ENCODE peak calls at places on chromosomes 3 and 15, in seven cellular contexts. F is HCT116, D is K562, G is H1, T is HepG2, Y is GM12878, L is SK-N-SH. P is an unnamed sample.

GRCh38 chr15:32042269-32042996 is 12.1 kb downstream of the CHRNA7 start:
- DNase-seq in D (no peak), G (no peak), Y (no peak), L (peak; percentile 51), T (no peak), F (peak; percentile 37), P (no peak)

GRCh38 chr3:62665627-62666433 is 209.4 kb downstream of the CADPS start:
- DNase-seq in G (peak; percentile 56), D (peak; percentile 25), F (peak; percentile 26), L (peak; percentile 50), Y (peak; percentile 2), T (peak; percentile 63), P (peak; percentile 7)

GRCh38 chr15:101013151-101013550 is 94.0 kb downstream of the LRRK1 start:
- DNase-seq in D (no peak), Y (no peak), L (no peak), G (no peak), T (no peak), F (no peak), P (no peak)

GRCh38 chr3:126766653-126767052 is 62.6 kb downstream of the CHCHD6 start:
- DNase-seq in T (no peak), G (no peak), L (no peak), D (no peak), F (no peak), Y (no peak), P (no peak)

GRCh38 chr3:111676177-111677021 is 81.3 kb upstream of the ZBED2 start:
- DNase-seq in D (no peak), G (no peak), Y (no peak), L (no peak), T (peak; percentile 82), F (no peak), P (no peak)

GRCh38 chr3:196202516-196202970 is 8.7 kb downstream of the ZDHHC19 start:
- DNase-seq in L (no peak), D (no peak), T (peak; percentile 46), Y (no peak), G (no peak), F (no peak), P (no peak)

GRCh38 chr3:194267744-194268658 is 83.1 kb downstream of the CPN2 start:
- DNase-seq in F (no peak), L (no peak), G (no peak), T (peak; percentile 31), D (no peak), Y (no peak), P (no peak)

GRCh38 chr3:73192036-73192738 is 130.7 kb downstream of the EBLN2 start:
- DNase-seq in D (peak; percentile 16), Y (no peak), T (peak; percentile 58), L (peak; percentile 61), G (peak; percentile 29), F (peak; percentile 37), P (no peak)

GRCh38 chr15:31434418-31435255 is 108.0 kb downstream of the KLF13 start:
- DNase-seq in G (no peak), D (peak; percentile 18), T (no peak), Y (peak; percentile 69), F (no peak), L (no peak), P (no peak)

GRCh38 chr15:78216276-78217229 is 17.8 kb downstream of the ACSBG1 start:
- DNase-seq in F (no peak), L (no peak), D (no peak), G (no peak), Y (no peak), T (no peak), P (no peak)

GRCh38 chr15:28267727-28268126 is 54.3 kb downstream of the HERC2 start:
- DNase-seq in F (no peak), D (no peak), Y (no peak), L (no peak), G (no peak), T (no peak), P (no peak)

GRCh38 chr15:47718474-47719440 is 1.5 kb downstream of the SEMA6D start:
- DNase-seq in T (no peak), D (peak; percentile 5), F (no peak), G (no peak), L (peak; percentile 56), Y (no peak), P (no peak)

GRCh38 chr15:50800715-50801114 is 35.2 kb upstream of the SPPL2A start:
- DNase-seq in L (no peak), Y (no peak), D (no peak), G (no peak), F (no peak), T (no peak), P (no peak)

GRCh38 chr15:69750253-69750652 is 297.6 kb downstream of the RPLP1 start:
- DNase-seq in D (no peak), L (no peak), G (no peak), F (no peak), T (no peak), Y (peak; percentile 40), P (no peak)

GRCh38 chr3:4271834-4272233 is 31.3 kb upstream of the SETMAR start:
- DNase-seq in F (peak; percentile 19), L (peak; percentile 20), Y (no peak), T (peak; percentile 8), D (peak; percentile 39), G (no peak), P (no peak)

GRCh38 chr3:143134446-143134845 is 14.9 kb downstream of the CHST2 start:
- DNase-seq in D (no peak), G (no peak), L (no peak), F (no peak), T (no peak), Y (no peak), P (no peak)

GRCh38 chr3:16350041-16350952 is 85.3 kb downstream of the OXNAD1 start:
- DNase-seq in F (no peak), D (no peak), T (no peak), L (peak; percentile 28), G (no peak), Y (no peak), P (no peak)

GRCh38 chr3:25782636-25782937 is 656 bp downstream of the NGLY1 start:
- DNase-seq in Y (no peak), T (no peak), L (no peak), F (no peak), D (no peak), G (no peak), P (no peak)

GRCh38 chr15:57611119-57611518 is 19.4 kb downstream of the MYZAP start:
- DNase-seq in F (no peak), Y (no peak), G (no peak), T (peak; percentile 18), D (no peak), L (no peak), P (no peak)

GRCh38 chr3:9897408-9898372 is 5.0 kb upstream of the IL17RE start:
- DNase-seq in Y (peak; percentile 28), F (peak; percentile 56), G (no peak), T (peak; percentile 98), L (no peak), D (peak; percentile 80), P (no peak)
- TF ChIP-seq SIN3A in Y (no peak), F (no peak), G (no peak), T (peak; percentile 57), L (no peak), D (no peak), P (no peak)

GRCh38 chr3:165885558-165886270 is 48.5 kb upstream of the BCHE start:
- DNase-seq in G (no peak), L (no peak), Y (no peak), F (no peak), T (no peak), D (no peak), P (no peak)

GRCh38 chr3:165883126-165883525 is 45.9 kb upstream of the BCHE start:
- DNase-seq in F (no peak), G (no peak), T (no peak), L (no peak), Y (no peak), D (no peak), P (no peak)

GRCh38 chr3:165884518-165884917 is 47.3 kb upstream of the BCHE start:
- DNase-seq in G (no peak), Y (no peak), L (no peak), D (no peak), T (no peak), F (no peak), P (no peak)

DNA sequence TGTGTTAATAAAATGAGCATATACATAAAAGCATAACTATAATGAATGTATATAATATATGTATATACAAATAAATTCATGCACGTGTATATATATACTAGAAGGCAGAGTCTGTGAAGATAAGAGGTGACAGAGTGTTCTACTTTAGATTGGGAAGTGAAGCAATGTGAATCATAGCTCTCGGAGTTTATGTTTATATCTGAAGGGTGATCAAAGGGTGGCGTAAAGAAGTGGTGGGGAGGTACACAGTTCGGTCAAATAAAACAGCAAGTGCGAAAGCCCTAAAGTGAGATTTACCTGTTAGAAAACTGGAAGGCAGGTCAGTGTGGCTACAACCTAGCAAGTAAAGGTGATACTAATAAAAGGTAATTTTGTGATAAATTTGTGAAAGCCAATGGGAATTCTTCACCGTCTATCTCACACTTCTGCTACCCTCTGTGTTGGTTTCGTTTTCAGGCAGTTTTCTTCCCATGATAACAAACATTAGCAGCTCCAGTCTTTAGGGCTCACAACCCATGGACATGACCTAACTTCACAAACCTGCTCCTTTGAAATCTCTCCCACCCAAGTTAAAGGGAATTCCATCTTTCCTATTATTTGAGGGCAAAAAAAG is 46.7 kb upstream of the BCHE start:
- DNase-seq in L (no peak), Y (no peak), G (no peak), F (no peak), T (no peak), D (no peak), P (no peak)
- H3K4me3 ChIP-seq in L (peak overlapping the region; percentile 46), Y (no peak overlapping the region), G (no peak overlapping the region), F (peak overlapping the region; percentile 43), T (no peak overlapping the region), D (peak overlapping the region; percentile 20), P (peak overlapping the region; percentile 60)

DNA sequence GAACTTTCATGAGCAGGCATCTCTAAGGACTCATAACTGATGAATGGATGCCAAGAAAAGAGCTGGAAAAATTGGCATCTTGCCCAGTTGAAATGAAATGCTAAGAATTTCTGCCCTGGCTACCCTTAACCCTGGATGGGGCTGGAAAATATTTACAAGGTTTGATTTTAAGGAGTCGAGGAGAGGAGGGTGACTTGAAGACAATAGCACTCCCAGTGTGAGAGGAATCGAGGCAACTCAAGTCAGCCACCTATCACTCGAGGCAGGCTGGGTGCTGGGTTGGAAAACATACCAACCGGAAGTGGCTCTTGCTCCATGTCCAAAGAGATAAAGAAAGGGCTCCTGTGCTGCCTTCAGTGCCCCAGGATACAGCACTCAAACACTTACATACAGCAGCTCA is 5.1 kb downstream of the PRICKLE2 start:
- DNase-seq in D (no peak), F (no peak), G (no peak), Y (no peak), T (no peak), L (no peak), P (no peak)
- TF ChIP-seq SIN3A in D (no peak), F (no peak), G (no peak), Y (no peak), T (no peak), L (no peak), P (no peak)

DNA sequence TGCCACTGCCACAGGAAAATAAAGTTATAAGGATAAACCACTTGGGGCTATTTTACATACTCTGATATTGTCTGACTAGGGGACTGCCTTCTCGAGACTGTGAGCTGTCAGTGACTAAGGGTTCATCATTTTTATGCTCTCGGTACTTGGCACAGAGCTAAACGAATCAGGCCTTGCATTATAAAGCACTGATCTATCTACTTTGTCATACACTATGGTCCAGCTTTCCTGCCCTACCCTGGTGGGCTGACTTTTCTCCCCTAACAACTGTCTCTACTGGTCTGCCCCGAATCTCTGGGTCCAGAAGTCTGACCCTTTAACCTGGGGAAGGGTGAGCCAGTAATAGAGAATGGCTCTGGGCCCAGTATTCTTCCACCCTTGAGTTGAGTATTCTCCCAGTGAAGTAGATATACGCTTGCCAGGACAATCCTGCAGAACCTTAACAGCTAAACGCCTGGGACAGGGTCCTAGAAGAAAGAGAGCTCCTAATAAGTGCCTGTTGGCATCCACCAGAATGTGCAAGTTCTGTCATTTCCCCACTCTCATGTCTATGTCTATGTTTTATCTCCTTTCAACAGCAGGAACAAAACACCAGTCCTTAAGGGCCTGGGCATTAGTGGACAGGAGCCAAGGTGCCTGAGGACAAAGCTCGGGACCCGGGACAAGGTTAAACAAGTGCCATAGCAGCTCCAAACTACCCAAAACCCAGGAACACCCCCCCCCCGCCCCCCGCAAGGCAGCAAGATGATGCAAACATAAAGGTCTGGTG is 1.3 kb downstream of the LARP6 start:
- DNase-seq in L (no peak), F (no peak), T (no peak), Y (no peak), G (no peak), D (no peak), P (no peak)
- H3K4me3 ChIP-seq in L (peak overlapping the region; percentile 86), F (peak overlapping the region; percentile 62), T (peak overlapping the region; percentile 78), Y (peak overlapping the region; percentile 47), G (peak overlapping the region; percentile 74), D (no peak overlapping the region), P (peak overlapping the region; percentile 93)